ENCODE peak calls at places on chromosomes 13 and 19, in seven cellular contexts. U, H, F, K, I, N and Z are unnamed samples.

GRCh38 chr19:18671303-18672043 is 12.0 kb upstream of the CRTC1 start:
- DNase-seq in K (no peak), U (no peak), N (no peak), H (no peak), I (no peak), F (no peak), Z (no peak)

GRCh38 chr19:14440049-14440448 is 6.9 kb downstream of the PKN1 start:
- DNase-seq in K (peak; percentile 92), H (peak; percentile 79), N (peak; percentile 22), U (peak; percentile 39), F (peak; percentile 85), I (no peak), Z (peak; percentile 79)

GRCh38 chr13:99390601-99391000 is 83.4 kb upstream of the GPR183 start:
- DNase-seq in U (no peak), F (no peak), K (no peak), N (no peak), I (no peak), H (no peak), Z (no peak)

GRCh38 chr13:37657134-37657533 is 58.6 kb upstream of the POSTN start:
- DNase-seq in N (no peak), I (no peak), K (no peak), H (no peak), U (no peak), F (no peak), Z (no peak)

GRCh38 chr19:3031607-3031867 is 2.5 kb upstream of the TLE2 start:
- DNase-seq in N (no peak), H (no peak), U (no peak), I (no peak), F (no peak), K (no peak), Z (no peak)

GRCh38 chr19:56507446-56508281 is at the start of gene ZNF471:
- DNase-seq in I (peak; percentile 60), N (peak; percentile 94), U (peak; percentile 96), K (peak; percentile 95), F (peak; percentile 99), H (peak; percentile 96), Z (peak; percentile 96)

GRCh38 chr19:48367855-48368254 is 3.7 kb downstream of the SYNGR4 start:
- DNase-seq in U (peak; percentile 63), K (no peak), F (no peak), I (no peak), N (no peak), H (no peak), Z (no peak)

GRCh38 chr19:19661141-19661674 is 2.3 kb downstream of the ATP13A1 start:
- DNase-seq in H (no peak), N (no peak), I (no peak), U (no peak), K (no peak), F (no peak), Z (no peak)

GRCh38 chr19:52722062-52723005 is 12.5 kb downstream of the ZNF611 start:
- DNase-seq in I (peak; percentile 76), N (no peak), F (no peak), K (no peak), U (no peak), H (no peak), Z (no peak)

GRCh38 chr19:33684550-33685303 is 63.0 kb downstream of the CHST8 start:
- DNase-seq in K (no peak), H (no peak), F (no peak), U (peak; percentile 27), I (no peak), N (no peak), Z (no peak)

GRCh38 chr13:49502954-49503353 is 7.2 kb downstream of the PHF11 start:
- DNase-seq in I (no peak), U (no peak), H (no peak), K (no peak), F (no peak), N (no peak), Z (no peak)

DNA sequence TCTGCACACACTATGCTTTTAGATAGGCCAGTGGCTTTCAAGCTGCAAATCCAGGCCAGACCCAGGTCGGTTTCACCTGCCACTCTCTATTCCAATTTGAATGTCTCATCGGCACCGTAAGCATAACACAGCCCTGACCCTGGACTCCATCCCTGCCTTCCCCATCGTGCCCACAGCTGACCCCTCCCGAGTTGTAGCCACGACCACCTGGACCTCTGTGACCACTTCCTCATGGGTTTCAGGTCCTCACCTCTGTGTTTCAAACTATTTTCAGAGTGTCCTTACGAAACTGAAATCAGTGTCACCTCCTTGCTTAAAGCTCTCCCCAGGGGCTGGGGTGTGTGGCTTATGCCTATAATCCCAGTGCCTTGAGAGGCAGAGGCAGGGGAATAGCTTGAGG is 9.0 kb upstream of the HSH2D start:
- DNase-seq in N (no peak), I (no peak), H (no peak), F (no peak), K (no peak), U (no peak), Z (no peak)
- H3K27me3 ChIP-seq in N (no peaks in the 10 kb centered on the region), I (no peaks in the 10 kb centered on the region), H (no peaks in the 10 kb centered on the region), F (no peaks in the 10 kb centered on the region), K (no peaks in the 10 kb centered on the region), U (no peaks in the 10 kb centered on the region), Z (no peaks in the 10 kb centered on the region)

DNA sequence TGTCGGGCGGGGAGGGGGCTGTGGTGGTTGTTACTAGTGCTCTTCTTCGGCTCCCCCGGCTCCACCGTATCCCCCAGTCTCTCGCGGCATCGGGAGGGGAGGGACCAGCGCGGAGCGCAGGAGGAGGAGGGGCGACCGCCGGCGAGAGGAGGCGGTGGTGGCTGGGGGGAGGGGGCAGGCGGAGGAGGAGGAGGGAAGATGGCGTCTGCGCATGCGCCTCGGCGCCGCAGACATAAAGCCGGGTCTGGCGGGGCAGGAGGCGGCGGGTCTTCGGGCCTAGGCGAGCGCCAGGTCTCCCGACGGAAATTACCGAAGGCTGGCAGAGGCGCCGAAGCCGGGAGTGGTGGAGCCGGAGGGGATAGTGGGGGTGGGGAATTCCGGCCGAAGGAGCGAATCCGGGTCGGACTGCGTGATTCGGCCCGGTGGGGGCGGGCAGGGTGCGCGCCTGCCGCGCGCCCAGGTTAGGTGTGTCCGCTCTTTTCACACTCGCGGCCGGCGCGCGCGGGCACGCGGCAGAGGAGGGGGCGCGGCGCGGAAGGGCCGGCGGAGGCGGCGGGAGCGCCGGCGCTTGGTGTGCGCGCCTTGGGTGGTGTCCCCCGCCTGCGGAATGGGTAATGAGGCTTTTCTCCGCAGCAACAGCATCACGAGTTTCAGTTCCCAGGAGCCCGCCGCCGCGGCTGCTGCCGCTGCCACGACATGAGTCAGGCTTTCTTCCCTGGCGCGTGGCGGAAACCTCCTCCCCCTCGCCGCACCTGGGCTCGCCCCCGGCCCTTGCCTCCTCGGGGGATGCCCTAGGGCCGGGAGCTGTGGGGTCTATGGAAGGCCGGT is 1.3 kb upstream of the TSC22D1 start:
- DNase-seq in I (peak; percentile 95), K (peak; percentile 97), F (peak; percentile 97), N (peak; percentile 96), H (peak; percentile 96), U (peak; percentile 99), Z (peak; percentile 92)
- H3K4me1 ChIP-seq in I (peaks cover 36% of the 10 kb centered on the region), K (peaks cover 45% of the 10 kb centered on the region), F (peaks cover 10% of the 10 kb centered on the region), N (peaks cover 17% of the 10 kb centered on the region), H (peaks cover 14% of the 10 kb centered on the region), U (peaks cover 41% of the 10 kb centered on the region), Z (no peaks in the 10 kb centered on the region)

GRCh38 chr19:46218160-46218559 is 11.4 kb upstream of the IGFL1 start:
- DNase-seq in I (no peak), K (peak; percentile 75), N (no peak), U (no peak), F (no peak), H (no peak), Z (no peak)

GRCh38 chr19:46220038-46220615 is 9.4 kb upstream of the IGFL1 start:
- DNase-seq in H (no peak), F (no peak), N (no peak), U (no peak), I (no peak), K (no peak), Z (no peak)

GRCh38 chr19:46221981-46222610 is 7.4 kb upstream of the IGFL1 start:
- DNase-seq in I (peak; percentile 95), F (peak; percentile 71), H (peak; percentile 85), U (peak; percentile 66), K (no peak), N (peak; percentile 68), Z (no peak)

GRCh38 chr19:46224773-46225172 is 4.8 kb upstream of the IGFL1 start:
- DNase-seq in F (no peak), N (no peak), K (no peak), H (no peak), I (peak; percentile 63), U (no peak), Z (no peak)

DNA sequence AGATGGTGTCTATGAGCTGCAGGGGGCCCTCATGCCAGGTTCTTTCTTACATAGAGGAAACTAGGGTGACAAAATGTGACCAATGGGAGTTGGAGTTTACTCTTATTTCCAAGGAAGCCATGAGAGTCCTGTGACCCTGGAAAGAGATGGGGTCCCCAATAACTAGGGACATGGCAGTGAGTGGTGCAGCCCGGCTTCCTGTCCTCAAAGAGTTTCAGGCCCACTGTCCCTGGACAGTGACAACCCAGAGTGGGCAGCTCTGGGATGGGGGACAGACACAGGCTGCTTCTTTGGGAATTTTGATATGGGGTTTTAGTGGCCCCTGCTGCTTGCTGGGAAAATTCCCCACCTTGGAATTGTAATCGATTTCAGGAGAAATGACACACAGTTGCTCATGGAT is 8.4 kb upstream of the IGFL1 start:
- DNase-seq in K (no peak), F (no peak), U (no peak), N (no peak), H (no peak), I (no peak), Z (no peak)
- H3K27me3 ChIP-seq in K (no peaks in the 10 kb centered on the region), F (no peaks in the 10 kb centered on the region), U (no peaks in the 10 kb centered on the region), N (peaks cover 9% of the 10 kb centered on the region), H (no peaks in the 10 kb centered on the region), I (no peaks in the 10 kb centered on the region), Z (no peaks in the 10 kb centered on the region)

GRCh38 chr19:49558591-49558990 is 21.8 kb downstream of the NOSIP start:
- DNase-seq in N (no peak), H (no peak), K (no peak), I (no peak), U (peak; percentile 31), F (no peak), Z (no peak)
- H3K4me1 ChIP-seq in N (peaks cover 32% of the 10 kb centered on the region), H (no peaks in the 10 kb centered on the region), K (no peaks in the 10 kb centered on the region), I (no peaks in the 10 kb centered on the region), U (peaks cover 92% of the 10 kb centered on the region), F (no peaks in the 10 kb centered on the region), Z (no peaks in the 10 kb centered on the region)

DNA sequence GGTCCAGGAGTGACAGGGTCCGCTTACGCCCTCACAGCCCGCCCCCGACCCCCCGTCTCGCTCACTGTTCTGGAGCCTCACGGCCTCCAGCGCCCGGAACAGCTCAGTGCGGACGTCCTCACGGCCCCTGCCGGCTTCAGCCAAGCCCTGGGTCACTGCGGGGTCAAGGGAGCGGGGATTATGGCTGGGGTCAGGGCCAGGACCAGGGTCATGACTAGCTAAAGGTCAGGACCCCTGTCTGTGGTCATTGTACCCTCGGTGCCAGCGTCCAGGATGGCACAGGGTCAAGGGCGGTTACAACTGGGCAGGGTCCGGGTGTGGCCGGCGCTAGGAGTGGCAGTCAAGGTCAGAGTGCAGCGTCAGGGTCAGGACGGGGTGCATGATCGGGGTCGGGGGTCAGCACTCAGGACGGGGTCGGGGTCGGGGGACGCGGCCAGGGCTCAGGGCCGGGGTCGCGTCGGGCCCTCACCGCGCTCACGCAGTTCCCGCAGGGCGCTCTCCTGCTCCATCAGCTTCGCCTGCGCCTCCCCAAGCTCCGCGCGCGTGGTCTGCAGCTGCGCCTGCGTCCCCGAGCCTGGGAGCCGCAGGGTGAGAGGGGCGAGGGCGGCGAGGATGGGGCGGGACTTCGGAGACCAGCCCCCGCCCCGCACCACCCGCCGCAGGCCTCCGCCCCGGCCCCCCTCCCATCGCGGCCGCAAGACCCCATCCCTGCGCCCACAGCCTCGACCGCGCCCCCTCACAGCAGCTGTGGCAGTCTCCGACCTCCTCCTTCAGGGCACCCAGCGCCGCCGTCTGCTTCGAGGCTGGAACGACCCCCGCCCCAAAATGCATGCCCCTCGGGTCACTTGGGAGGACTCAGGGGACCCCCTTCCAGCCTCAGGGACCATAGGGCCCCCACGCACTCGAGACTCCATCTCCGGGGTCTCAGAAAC is 1.4 kb downstream of the CLEC4G start:
- DNase-seq in F (no peak), I (no peak), N (no peak), U (no peak), H (no peak), K (no peak), Z (no peak)
- H3K27me3 ChIP-seq in F (no peaks in the 10 kb centered on the region), I (peaks cover 63% of the 10 kb centered on the region), N (peaks cover 32% of the 10 kb centered on the region), U (peaks cover 11% of the 10 kb centered on the region), H (no peaks in the 10 kb centered on the region), K (no peaks in the 10 kb centered on the region), Z (peaks cover 24% of the 10 kb centered on the region)

GRCh38 chr13:21584973-21585592 is 18.9 kb downstream of the MICU2 start:
- DNase-seq in I (no peak), K (no peak), N (no peak), U (no peak), F (no peak), H (no peak), Z (no peak)
- H3K4me1 ChIP-seq in I (no peaks in the 10 kb centered on the region), K (no peaks in the 10 kb centered on the region), N (peaks cover 15% of the 10 kb centered on the region), U (no peaks in the 10 kb centered on the region), F (no peaks in the 10 kb centered on the region), H (peaks cover 6% of the 10 kb centered on the region), Z (no peaks in the 10 kb centered on the region)